ENCODE peak calls at places on chromosomes 16 and 17, in five cellular contexts. M is NCI-H2081, G is suprapubic skin, V is body of pancreas, B is H4. R is an unnamed sample.

GRCh38 chr17:63358956-63359355 is 87.2 kb downstream of the CYB561 start:
- DNase-seq in M (no peak), G (no peak), V (no peak), B (no peak), R (no peak)

GRCh38 chr16:81940781-81941560 is 70.3 kb downstream of the SDR42E1 start:
- DNase-seq in M (peak), G (no peak), V (no peak), B (peak), R (peak)

GRCh38 chr17:60770946-60771422 is 93.3 kb downstream of the BCAS3 start:
- DNase-seq in M (no peak), G (no peak), V (no peak), B (no peak), R (no peak)

GRCh38 chr17:13228225-13228624 is 210.4 kb upstream of the ELAC2 start:
- DNase-seq in M (peak), G (no peak), V (no peak), B (no peak), R (no peak)

GRCh38 chr17:39946551-39947330 is 16.1 kb upstream of the GSDMA start:
- DNase-seq in M (no peak), G (no peak), V (no peak), B (no peak), R (no peak)

GRCh38 chr16:52435573-52435972 is 111.4 kb downstream of the TOX3 start:
- DNase-seq in M (peak), G (no peak), V (no peak), B (no peak), R (peak)

GRCh38 chr16:67104061-67104460 is 5.7 kb upstream of the PHAF1 start:
- DNase-seq in M (no peak), G (no peak), V (peak), B (peak), R (peak)

GRCh38 chr17:30905742-30906100 is 317 bp downstream of the TEFM start:
- DNase-seq in M (no peak), G (no peak), V (no peak), B (no peak), R (no peak)

GRCh38 chr16:11139624-11140375 is 116.2 kb downstream of the SOCS1 start:
- DNase-seq in M (no peak), G (no peak), V (no peak), B (no peak), R (no peak)

GRCh38 chr16:19696312-19696711 is 21.7 kb downstream of the KNOP1 start:
- DNase-seq in M (peak), G (peak), V (peak), B (peak), R (peak)

GRCh38 chr16:11988258-11988978 is 11.9 kb downstream of the SNX29 start:
- DNase-seq in M (no peak), G (no peak), V (no peak), B (no peak), R (no peak)

GRCh38 chr17:30519707-30520106 is 42.5 kb downstream of the GOSR1 start:
- DNase-seq in M (no peak), G (no peak), V (no peak), B (no peak), R (no peak)

GRCh38 chr16:85536411-85537330 is 76.5 kb upstream of the GSE1 start:
- DNase-seq in M (no peak), G (no peak), V (peak), B (no peak), R (no peak)

R was measured in DMS153.